ENCODE peak calls at places on chromosomes 4 and X, in five cellular contexts. N is fibroblast of lung, E is PC-3, Q is GM23248, C is H9. Z is an unnamed sample.

GRCh38 chrX:24332868-24333267 is 19.0 kb upstream of the SUPT20HL2 start:
- DNase-seq in C (no peak), N (no peak), Q (no peak), E (no peak), Z (peak; percentile 65)

GRCh38 chr4:76301068-76301774 is 5.3 kb upstream of the STBD1 start:
- DNase-seq in N (peak; percentile 83), Q (peak; percentile 87), C (no peak), E (peak; percentile 88), Z (peak; percentile 90)

GRCh38 chrX:8484360-8484759 is 19.7 kb downstream of the VCX3B start:
- DNase-seq in C (no peak), E (no peak), Q (no peak), N (no peak), Z (no peak)

GRCh38 chrX:91414710-91415109 is 19.9 kb upstream of the PABPC5 start:
- DNase-seq in C (no peak), E (peak; percentile 29), Q (peak; percentile 51), N (peak; percentile 0), Z (no peak)

GRCh38 chrX:48794993-48795501 is 6.8 kb upstream of the HDAC6 start:
- DNase-seq in Q (peak; percentile 58), N (peak; percentile 56), C (no peak), E (peak; percentile 61), Z (peak; percentile 54)

GRCh38 chrX:110698696-110699095 is 96.9 kb downstream of the CHRDL1 start:
- DNase-seq in Q (no peak), E (no peak), N (no peak), C (no peak), Z (no peak)

GRCh38 chrX:41971346-41971745 is 48.0 kb upstream of the CASK start:
- DNase-seq in N (no peak), E (peak; percentile 34), C (peak; percentile 48), Q (no peak), Z (no peak)

GRCh38 chr4:146346276-146346675 is 131.9 kb downstream of the REELD1 start:
- DNase-seq in N (no peak), Q (no peak), C (no peak), E (no peak), Z (no peak)

GRCh38 chrX:101415180-101416130 is 7.4 kb downstream of the HNRNPH2 start:
- DNase-seq in Q (peak; percentile 66), N (peak; percentile 87), C (peak; percentile 31), E (peak; percentile 69), Z (peak; percentile 59)

GRCh38 chr4:13921805-13922204 is 294.3 kb upstream of the BOD1L1 start:
- DNase-seq in Q (peak; percentile 69), N (peak; percentile 51), E (no peak), C (no peak), Z (peak; percentile 54)

GRCh38 chrX:128975716-128976115 is 547.6 kb downstream of the SMARCA1 start:
- DNase-seq in E (peak; percentile 33), N (no peak), Q (peak; percentile 6), C (peak; percentile 80), Z (no peak)

GRCh38 chr4:118849867-118850812 is 14.2 kb upstream of the SEC24D start:
- DNase-seq in E (peak; percentile 4), N (peak; percentile 42), Q (peak; percentile 36), C (peak; percentile 66), Z (no peak)

GRCh38 chr4:129261584-129261983 is 165.6 kb downstream of the C4orf33 start:
- DNase-seq in E (no peak), C (no peak), N (no peak), Q (no peak), Z (no peak)

GRCh38 chrX:37320541-37321203 is 28.5 kb upstream of the PRRG1 start:
- DNase-seq in N (no peak), C (no peak), E (no peak), Q (no peak), Z (no peak)

GRCh38 chr4:145279122-145279960 is 99.0 kb upstream of the OTUD4 start:
- DNase-seq in E (peak; percentile 77), Q (peak; percentile 92), N (peak; percentile 63), C (no peak), Z (peak; percentile 96)

GRCh38 chrX:47232803-47233332 is at the start of gene USP11:
- DNase-seq in N (peak; percentile 60), E (peak; percentile 17), Q (peak; percentile 57), C (peak; percentile 79), Z (peak; percentile 15)

GRCh38 chr4:140368686-140369085 is 4.8 kb upstream of the SCOC start:
- DNase-seq in Q (peak; percentile 7), E (no peak), C (no peak), N (no peak), Z (no peak)
- H2AFZ ChIP-seq in Q (no peak overlapping the region), E (peak overlapping the region; percentile 31), C (no peak overlapping the region), N (no peak overlapping the region), Z (no peak overlapping the region)

GRCh38 chr4:126592088-126592487 is 1040.7 kb upstream of the INTU start:
- DNase-seq in N (peak; percentile 23), C (no peak), E (no peak), Q (peak; percentile 18), Z (no peak)
- H2AFZ ChIP-seq in N (no peak overlapping the region), C (no peak overlapping the region), E (no peak overlapping the region), Q (no peak overlapping the region), Z (no peak overlapping the region)

DNA sequence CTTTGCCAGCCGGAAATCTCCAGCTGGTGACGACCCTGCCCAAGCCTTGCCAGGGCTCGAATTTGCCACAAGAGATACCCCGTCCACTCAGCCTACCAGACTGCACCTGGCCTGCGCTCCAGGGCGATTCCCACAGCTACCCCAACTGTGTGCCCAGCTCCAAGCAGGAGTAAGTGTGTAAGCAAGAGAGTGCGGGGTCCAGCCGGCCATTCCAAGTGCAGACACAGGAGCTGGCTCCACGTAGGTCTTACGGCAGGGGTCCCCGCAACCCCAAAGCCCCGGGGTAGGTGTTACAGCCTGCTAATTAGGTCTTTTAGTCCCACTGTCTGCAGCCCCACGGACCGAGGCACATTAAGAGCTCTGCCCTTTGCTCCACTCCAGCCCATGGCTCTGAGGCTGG is 1305.2 kb downstream of the ARAP2 start:
- DNase-seq in E (no peak), C (peak; percentile 31), N (no peak), Q (no peak), Z (no peak)
- H2AFZ ChIP-seq in E (no peak overlapping the region), C (no peak overlapping the region), N (no peak overlapping the region), Q (no peak overlapping the region), Z (no peak overlapping the region)

GRCh38 chr4:175035907-175036306 is 117.7 kb downstream of the ADAM29 start:
- DNase-seq in E (peak; percentile 66), N (no peak), Q (no peak), C (no peak), Z (peak; percentile 64)
- H2AFZ ChIP-seq in E (no peak overlapping the region), N (no peak overlapping the region), Q (no peak overlapping the region), C (no peak overlapping the region), Z (no peak overlapping the region)

GRCh38 chrX:115894087-115894486 is 276.5 kb upstream of the AGTR2 start:
- DNase-seq in N (no peak), C (peak; percentile 31), Q (no peak), E (peak; percentile 65), Z (peak; percentile 3)
- H2AFZ ChIP-seq in N (no peak overlapping the region), C (no peak overlapping the region), Q (no peak overlapping the region), E (peak overlapping the region; percentile 35), Z (no peak overlapping the region)

DNA sequence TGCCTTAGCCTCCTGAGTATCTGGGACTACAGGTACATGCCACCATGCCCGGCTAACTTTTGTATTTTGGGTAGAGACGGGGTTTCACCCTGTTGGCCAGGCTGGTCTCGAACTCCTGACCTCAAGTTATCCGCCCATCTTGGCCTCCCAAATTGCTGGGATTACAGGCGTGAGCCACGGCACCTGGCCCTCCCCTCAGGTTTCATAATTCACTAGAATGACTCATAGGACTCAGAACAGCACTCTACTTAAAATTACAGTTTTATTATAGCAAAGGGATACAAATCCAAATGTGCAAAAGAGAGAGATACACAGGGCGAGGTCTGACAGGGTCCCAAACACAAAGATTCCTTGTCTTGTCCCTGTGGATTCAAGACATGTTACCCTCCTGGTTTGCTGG is 5.0 kb downstream of the YIPF6 start:
- DNase-seq in N (no peak), Q (peak; percentile 9), C (no peak), E (peak; percentile 37), Z (no peak)
- H2AFZ ChIP-seq in N (no peak overlapping the region), Q (no peak overlapping the region), C (no peak overlapping the region), E (no peak overlapping the region), Z (no peak overlapping the region)

GRCh38 chrX:261167-261857 is 19.9 kb upstream of the PLCXD1 start:
- DNase-seq in N (peak; percentile 28), C (peak; percentile 56), E (peak; percentile 67), Q (no peak), Z (peak; percentile 38)
- H2AFZ ChIP-seq in N (peak overlapping the region; percentile 3), C (no peak overlapping the region), E (peak overlapping the region; percentile 65), Q (no peak overlapping the region), Z (peak overlapping the region; percentile 65)

DNA sequence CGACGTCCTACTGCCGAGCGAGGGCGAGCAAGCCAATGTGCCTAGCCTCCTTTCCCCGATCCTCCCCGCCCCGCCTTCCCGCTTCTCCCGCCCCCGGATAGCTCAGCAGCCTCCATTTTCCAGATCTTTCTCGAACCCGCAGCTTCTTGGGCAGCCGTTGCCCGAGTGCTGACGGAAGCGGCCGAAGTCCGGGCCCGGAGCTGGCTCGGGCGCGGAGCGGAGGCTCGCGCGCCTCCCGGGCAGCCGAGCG is 172 bp upstream of the HSPA4L start:
- DNase-seq in C (peak; percentile 92), N (peak; percentile 85), Q (peak; percentile 95), E (peak; percentile 82), Z (peak; percentile 62)
- H2AFZ ChIP-seq in C (no peak overlapping the region), N (peak overlapping the region; percentile 85), Q (peak overlapping the region; percentile 86), E (peak overlapping the region; percentile 94), Z (peak overlapping the region; percentile 86)

DNA sequence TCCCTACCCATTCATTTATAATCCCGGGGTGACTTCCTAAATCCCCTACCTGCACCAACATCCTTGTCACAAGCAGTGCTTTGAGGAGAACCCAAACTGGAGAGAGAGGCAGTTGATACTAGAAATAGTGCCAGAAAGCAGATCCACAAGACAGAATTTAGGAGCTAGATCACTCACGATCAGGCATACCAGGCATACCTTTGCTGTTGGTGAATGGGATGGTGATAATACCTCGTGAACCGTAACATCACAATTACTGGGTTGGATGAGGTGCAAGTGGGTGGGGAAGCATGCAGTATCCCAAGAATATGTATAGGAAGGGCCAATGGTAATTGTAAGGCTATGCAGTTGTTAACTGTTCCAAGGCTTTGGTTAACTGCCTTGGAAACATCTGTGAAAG is 129.3 kb downstream of the TMA16 start:
- DNase-seq in Q (no peak), N (no peak), C (no peak), E (no peak), Z (no peak)
- H2AFZ ChIP-seq in Q (no peak overlapping the region), N (no peak overlapping the region), C (no peak overlapping the region), E (no peak overlapping the region), Z (no peak overlapping the region)

DNA sequence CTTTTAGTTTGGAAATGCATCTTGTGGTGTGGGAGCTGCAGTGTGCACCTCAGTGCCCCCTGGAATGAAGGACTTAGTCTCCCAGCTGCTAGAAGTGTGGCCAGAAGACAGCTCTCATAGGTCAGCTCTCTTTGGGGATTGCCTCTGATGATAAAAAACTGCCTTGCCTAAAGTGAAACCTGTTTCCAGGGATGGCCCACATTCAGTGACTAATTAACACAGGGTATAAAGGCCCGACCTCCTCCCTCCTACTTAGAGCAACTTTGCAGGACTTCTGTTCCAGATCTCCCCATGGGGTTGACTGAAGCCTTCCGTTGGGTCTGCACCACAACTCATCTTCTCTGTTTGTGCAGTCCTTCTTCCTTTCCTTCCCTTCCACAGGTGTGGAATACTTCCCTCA is 53.2 kb downstream of the SPINK2 start:
- DNase-seq in C (no peak), N (no peak), Q (no peak), E (no peak), Z (no peak)
- H2AFZ ChIP-seq in C (no peak overlapping the region), N (no peak overlapping the region), Q (no peak overlapping the region), E (peak overlapping the region; percentile 7), Z (no peak overlapping the region)

Z was measured in astrocyte.